ENCODE peak calls at places on chromosome 1, in nine cellular contexts. One of them, this sample, is unnamed.
A peak's percentile ranks its signal among the peaks of the same experiment; 100 is the strongest.

GRCh38 chr1:79232831-79233230 is 226.3 kb upstream of the ADGRL4 start:
- DNase-seq in HEK293T: no peak
- DNase-seq in AG04449: no peak
- DNase-seq in ascending aorta: no peak
- DNase-seq in T-helper 9 cell: no peak
- DNase-seq in DMS53: no peak
- DNase-seq in germinal center: no peak
- DNase-seq in mucosa of descending colon: no peak
- DNase-seq in aorta: no peak
- DNase-seq in this sample: no peak

GRCh38 chr1:68049941-68050878 is at the start of gene DIRAS3:
- DNase-seq in HEK293T: no peak
- DNase-seq in DMS53: no peak
- DNase-seq in germinal center: no peak
- DNase-seq in mucosa of descending colon: no peak
- DNase-seq in AG04449: no peak
- DNase-seq in T-helper 9 cell: no peak
- DNase-seq in aorta: peak; percentile 75
- DNase-seq in ascending aorta: no peak
- DNase-seq in this sample: peak; percentile 7

GRCh38 chr1:172761581-172762025 is 102.7 kb downstream of the FASLG start:
- DNase-seq in AG04449: no peak
- DNase-seq in DMS53: no peak
- DNase-seq in germinal center: no peak
- DNase-seq in ascending aorta: no peak
- DNase-seq in mucosa of descending colon: no peak
- DNase-seq in aorta: no peak
- DNase-seq in HEK293T: no peak
- DNase-seq in T-helper 9 cell: no peak
- DNase-seq in this sample: no peak

GRCh38 chr1:27031235-27032118 is 18.8 kb upstream of the TENT5B start:
- DNase-seq in ascending aorta: peak; percentile 92
- DNase-seq in aorta: peak; percentile 96
- DNase-seq in mucosa of descending colon: peak; percentile 91
- DNase-seq in AG04449: no peak
- DNase-seq in germinal center: no peak
- DNase-seq in DMS53: peak; percentile 93
- DNase-seq in T-helper 9 cell: no peak
- DNase-seq in HEK293T: no peak
- DNase-seq in this sample: no peak

GRCh38 chr1:118563969-118564951 is 379.2 kb upstream of the SPAG17 start:
- DNase-seq in mucosa of descending colon: no peak
- DNase-seq in aorta: no peak
- DNase-seq in T-helper 9 cell: no peak
- DNase-seq in DMS53: no peak
- DNase-seq in HEK293T: no peak
- DNase-seq in germinal center: no peak
- DNase-seq in AG04449: no peak
- DNase-seq in ascending aorta: no peak
- DNase-seq in this sample: no peak

GRCh38 chr1:101241485-101242225 is 4.8 kb downstream of the S1PR1 start:
- DNase-seq in mucosa of descending colon: no peak
- DNase-seq in AG04449: no peak
- DNase-seq in DMS53: no peak
- DNase-seq in ascending aorta: no peak
- DNase-seq in germinal center: no peak
- DNase-seq in T-helper 9 cell: no peak
- DNase-seq in HEK293T: no peak
- DNase-seq in aorta: no peak
- DNase-seq in this sample: no peak

GRCh38 chr1:203278087-203278884 is 27.0 kb upstream of the BTG2 start:
- DNase-seq in T-helper 9 cell: no peak
- DNase-seq in DMS53: peak; percentile 64
- DNase-seq in HEK293T: no peak
- DNase-seq in aorta: peak; percentile 97
- DNase-seq in AG04449: peak; percentile 38
- DNase-seq in ascending aorta: peak; percentile 98
- DNase-seq in mucosa of descending colon: peak; percentile 85
- DNase-seq in germinal center: no peak
- DNase-seq in this sample: peak; percentile 39

GRCh38 chr1:18234790-18235242 is 127.2 kb downstream of the IGSF21 start:
- DNase-seq in ascending aorta: no peak
- DNase-seq in DMS53: peak; percentile 75
- DNase-seq in T-helper 9 cell: no peak
- DNase-seq in mucosa of descending colon: no peak
- DNase-seq in AG04449: no peak
- DNase-seq in HEK293T: peak; percentile 79
- DNase-seq in aorta: no peak
- DNase-seq in germinal center: peak; percentile 72
- DNase-seq in this sample: no peak

GRCh38 chr1:58251415-58252073 is 295.0 kb downstream of the OMA1 start:
- DNase-seq in HEK293T: peak; percentile 70
- DNase-seq in germinal center: peak; percentile 21
- DNase-seq in aorta: no peak
- DNase-seq in DMS53: peak; percentile 67
- DNase-seq in ascending aorta: no peak
- DNase-seq in AG04449: no peak
- DNase-seq in T-helper 9 cell: no peak
- DNase-seq in mucosa of descending colon: no peak
- DNase-seq in this sample: no peak

GRCh38 chr1:27884182-27884954 is 12.0 kb downstream of the THEMIS2 start:
- DNase-seq in germinal center: no peak
- DNase-seq in DMS53: no peak
- DNase-seq in aorta: no peak
- DNase-seq in AG04449: no peak
- DNase-seq in T-helper 9 cell: no peak
- DNase-seq in HEK293T: no peak
- DNase-seq in ascending aorta: no peak
- DNase-seq in mucosa of descending colon: no peak
- DNase-seq in this sample: no peak

GRCh38 chr1:245070836-245071615 is 83.8 kb upstream of the KIF26B start:
- DNase-seq in HEK293T: no peak
- DNase-seq in aorta: no peak
- DNase-seq in DMS53: no peak
- DNase-seq in T-helper 9 cell: no peak
- DNase-seq in mucosa of descending colon: no peak
- DNase-seq in AG04449: no peak
- DNase-seq in germinal center: no peak
- DNase-seq in ascending aorta: no peak
- DNase-seq in this sample: no peak

GRCh38 chr1:232170909-232171308 is 459.0 kb downstream of the SIPA1L2 start:
- DNase-seq in T-helper 9 cell: no peak
- DNase-seq in HEK293T: no peak
- DNase-seq in aorta: no peak
- DNase-seq in DMS53: no peak
- DNase-seq in germinal center: no peak
- DNase-seq in ascending aorta: no peak
- DNase-seq in mucosa of descending colon: no peak
- DNase-seq in AG04449: no peak
- DNase-seq in this sample: no peak